ENCODE peak calls at places on chromosomes 2 and 18, in four cellular contexts. J, Z, E and K are unnamed samples. For H3K9me3 and H3K4me1, the result is how much of the 10 kb centered on the place peaks cover.

GRCh38 chr2:152200562-152201465 is 25.3 kb upstream of the STAM2 start:
- DNase-seq in Z (peak), J (peak), E (peak), K (no peak)

GRCh38 chr18:58805482-58806187 is 59.0 kb upstream of the ZNF532 start:
- DNase-seq in E (no peak), J (no peak), Z (no peak), K (no peak)

GRCh38 chr2:12824304-12824761 is 107.6 kb downstream of the TRIB2 start:
- DNase-seq in E (no peak), Z (peak), J (no peak), K (no peak)

GRCh38 chr2:6958616-6959235 is 41.5 kb downstream of the RNF144A start:
- DNase-seq in E (no peak), Z (no peak), J (no peak), K (no peak)

GRCh38 chr2:148719941-148720436 is 75.4 kb downstream of the EPC2 start:
- DNase-seq in E (no peak), J (no peak), Z (no peak), K (no peak)

GRCh38 chr2:165058471-165059265 is 103.3 kb upstream of the SLC38A11 start:
- DNase-seq in E (no peak), Z (no peak), J (no peak), K (no peak)

GRCh38 chr18:25876334-25876979 is 214.0 kb downstream of the SS18 start:
- DNase-seq in E (no peak), Z (peak), J (no peak), K (no peak)

GRCh38 chr2:194765723-194766122 is 891.3 kb upstream of the SLC39A10 start:
- DNase-seq in Z (no peak), J (no peak), E (no peak), K (no peak)

GRCh38 chr2:9347411-9347853 is 75.9 kb downstream of the ITGB1BP1 start:
- DNase-seq in J (peak), E (peak), Z (peak), K (no peak)

GRCh38 chr2:197322729-197323720 is 12.4 kb upstream of the ANKRD44 start:
- DNase-seq in Z (peak), E (no peak), J (no peak), K (peak)

GRCh38 chr2:120568975-120569268 is 166.7 kb upstream of the GLI2 start:
- DNase-seq in J (no peak), Z (no peak), E (no peak), K (no peak)

GRCh38 chr2:219178377-219179175 is 501 bp downstream of the RETREG2 start:
- DNase-seq in Z (peak), J (peak), E (no peak), K (peak)

GRCh38 chr2:12727641-12728040 is 10.9 kb downstream of the TRIB2 start:
- DNase-seq in E (no peak), Z (no peak), J (no peak), K (no peak)

GRCh38 chr2:39728941-39729351 is 50.1 kb downstream of the THUMPD2 start:
- DNase-seq in E (no peak), J (peak), Z (peak), K (no peak)

GRCh38 chr2:239991689-239992314 is 33.3 kb downstream of the NDUFA10 start:
- DNase-seq in E (no peak), Z (peak), J (no peak), K (peak)

GRCh38 chr18:24443870-24444269 is 16.6 kb upstream of the HRH4 start:
- DNase-seq in E (no peak), J (no peak), Z (no peak), K (no peak)

GRCh38 chr2:152657042-152657441 is 60.2 kb downstream of the PRPF40A start:
- DNase-seq in J (no peak), Z (no peak), E (no peak), K (no peak)

GRCh38 chr18:68662779-68663178 is 52.1 kb downstream of the TMX3 start:
- DNase-seq in Z (peak), E (no peak), J (no peak), K (no peak)

GRCh38 chr18:48791636-48792105 is 159.1 kb downstream of the SMAD7 start:
- DNase-seq in J (peak), E (peak), Z (no peak), K (no peak)

GRCh38 chr18:44884446-44884845 is 203.8 kb downstream of the SETBP1 start:
- DNase-seq in E (no peak), J (no peak), Z (no peak), K (no peak)

GRCh38 chr2:96556441-96557330 is 20.1 kb downstream of the ARID5A start:
- DNase-seq in E (no peak), J (no peak), Z (peak), K (no peak)

GRCh38 chr18:6414723-6415362 is at the start of gene L3MBTL4:
- DNase-seq in Z (no peak), J (peak), E (no peak), K (no peak)

GRCh38 chr18:77105021-77105420 is 27.6 kb downstream of the MBP start:
- DNase-seq in Z (no peak), J (no peak), E (no peak), K (peak)

GRCh38 chr2:88080545-88080944 is 12.9 kb downstream of the SMYD1 start:
- DNase-seq in J (no peak), Z (no peak), E (no peak), K (no peak)

GRCh38 chr2:38739524-38739923 is 11.6 kb downstream of the SRSF7 start:
- DNase-seq in E (no peak), Z (no peak), J (no peak), K (no peak)

GRCh38 chr18:24398515-24398914 is 891 bp upstream of the OSBPL1A start:
- DNase-seq in J (no peak), E (no peak), Z (peak), K (no peak)

GRCh38 chr2:167940745-167941507 is 306.5 kb downstream of the STK39 start:
- DNase-seq in E (no peak), Z (no peak), J (no peak), K (no peak)

GRCh38 chr2:192885569-192886160 is 690.9 kb upstream of the TMEFF2 start:
- DNase-seq in J (no peak), E (no peak), Z (no peak), K (no peak)

GRCh38 chr18:36327352-36328316 is 30.1 kb downstream of the FHOD3 start:
- DNase-seq in J (no peak), E (no peak), Z (no peak), K (no peak)

GRCh38 chr2:149538138-149538833 is 49.3 kb downstream of the MMADHC start:
- DNase-seq in E (no peak), J (peak), Z (no peak), K (no peak)

GRCh38 chr18:79335833-79336360 is 59.8 kb upstream of the NFATC1 start:
- DNase-seq in J (no peak), Z (no peak), E (no peak), K (no peak)

GRCh38 chr2:98541906-98542305 is 66.4 kb downstream of the COA5 start:
- DNase-seq in J (no peak), Z (no peak), E (no peak), K (no peak)

DNA sequence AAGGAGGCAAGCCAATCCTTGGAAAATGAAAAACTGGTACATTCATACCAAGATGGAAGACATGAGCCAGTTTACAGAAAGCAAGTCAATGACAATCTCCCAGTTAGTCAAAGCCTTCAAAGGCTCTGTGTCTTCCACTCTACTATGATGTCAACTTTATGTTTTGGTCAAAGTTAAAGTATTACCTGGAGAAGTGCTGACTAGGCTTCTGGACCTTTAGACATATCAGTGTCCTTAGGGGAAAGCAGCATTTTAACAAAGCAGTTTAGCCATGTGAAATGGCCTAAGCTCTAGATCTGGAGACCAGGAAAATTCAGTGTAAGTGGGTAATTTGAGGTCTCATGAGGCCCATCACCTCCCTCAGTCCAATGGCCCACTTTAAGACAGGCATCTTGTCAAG is 30.8 kb downstream of the AAK1 start:
- DNase-seq in J (no peak), E (no peak), Z (no peak), K (no peak)
- H3K9me3 ChIP-seq in J (under half), E (under half), Z (under half), K (under half)

DNA sequence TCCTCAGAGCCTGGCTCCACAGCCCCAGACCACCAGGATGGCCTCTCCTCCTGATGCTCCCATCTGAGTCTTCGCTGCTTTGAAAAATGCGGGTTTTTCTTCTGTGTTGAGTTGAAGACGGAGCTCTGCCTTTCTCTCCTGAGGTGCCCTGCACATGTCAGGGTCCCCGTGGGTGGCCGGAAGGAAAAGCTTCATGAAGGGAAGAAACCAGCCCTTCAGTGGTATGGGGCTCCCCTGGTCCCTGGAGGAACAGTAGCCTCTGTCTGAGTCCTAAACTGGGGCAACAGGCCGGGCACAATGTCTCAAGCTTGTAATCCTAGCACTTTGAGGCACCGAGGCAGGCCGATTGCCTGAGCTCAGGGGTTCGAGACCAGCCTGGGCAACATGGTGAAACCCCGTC is 54.7 kb upstream of the CAB39 start:
- DNase-seq in Z (no peak), J (no peak), E (no peak), K (no peak)
- H3K4me1 ChIP-seq in Z (under half), J (under half), E (under half), K (half or more)

GRCh38 chr2:14632133-14632936 is at the start of gene LRATD1:
- DNase-seq in E (peak), Z (peak), J (peak), K (no peak)

GRCh38 chr2:14633451-14634211 is 1.1 kb downstream of the LRATD1 start:
- DNase-seq in Z (no peak), E (no peak), J (no peak), K (no peak)

GRCh38 chr2:14633031-14633430 is 514 bp downstream of the LRATD1 start:
- DNase-seq in E (no peak), Z (peak), J (no peak), K (no peak)

GRCh38 chr2:14634223-14634884 is 1.8 kb downstream of the LRATD1 start:
- DNase-seq in Z (peak), E (peak), J (peak), K (no peak)

DNA sequence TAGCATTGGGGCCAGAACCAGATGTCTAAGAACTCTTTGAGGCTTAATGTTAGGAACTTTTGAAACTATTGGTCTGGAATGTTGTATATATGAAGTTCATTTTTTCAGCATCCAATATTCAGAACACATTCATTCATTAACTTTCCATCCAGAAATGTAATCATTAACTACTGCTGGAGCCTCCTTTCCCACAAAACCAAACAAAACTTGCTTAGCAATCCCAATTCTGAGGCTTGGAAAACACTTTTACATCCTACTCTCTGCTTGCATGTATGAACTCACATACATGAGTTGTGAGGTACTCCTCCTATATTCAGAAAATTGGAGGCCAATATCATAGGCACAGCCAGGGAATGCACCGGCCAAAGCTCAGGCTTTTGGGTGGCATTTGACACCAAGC is 841 bp upstream of the LRATD1 start:
- DNase-seq in J (no peak), E (no peak), Z (no peak), K (no peak)
- H3K4me3 ChIP-seq in J (peak), E (no peak), Z (no peak), K (no peak)

DNA sequence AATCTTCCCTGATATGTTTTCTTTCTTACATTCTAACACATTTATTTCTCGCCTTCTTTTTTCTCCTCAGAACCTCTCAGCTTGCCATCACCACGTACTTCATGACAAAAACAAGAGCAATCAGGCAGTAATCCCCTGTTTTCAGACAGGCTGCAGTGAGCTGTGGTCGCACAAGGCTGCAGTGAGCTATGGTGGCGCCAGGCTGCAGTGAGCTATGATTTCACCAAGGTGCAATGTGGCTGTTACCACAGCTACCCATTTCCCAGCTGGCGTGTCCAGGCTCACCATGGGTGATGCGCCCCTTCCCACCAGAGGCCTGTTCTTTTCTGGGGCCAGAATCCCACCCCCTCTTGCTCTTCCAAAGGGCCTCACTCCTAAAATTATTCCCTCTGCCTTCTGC is 25.8 kb downstream of the TCF23 start:
- DNase-seq in E (no peak), J (no peak), Z (peak), K (no peak)
- H3K9me3 ChIP-seq in E (under half), J (under half), Z (under half), K (under half)

DNA sequence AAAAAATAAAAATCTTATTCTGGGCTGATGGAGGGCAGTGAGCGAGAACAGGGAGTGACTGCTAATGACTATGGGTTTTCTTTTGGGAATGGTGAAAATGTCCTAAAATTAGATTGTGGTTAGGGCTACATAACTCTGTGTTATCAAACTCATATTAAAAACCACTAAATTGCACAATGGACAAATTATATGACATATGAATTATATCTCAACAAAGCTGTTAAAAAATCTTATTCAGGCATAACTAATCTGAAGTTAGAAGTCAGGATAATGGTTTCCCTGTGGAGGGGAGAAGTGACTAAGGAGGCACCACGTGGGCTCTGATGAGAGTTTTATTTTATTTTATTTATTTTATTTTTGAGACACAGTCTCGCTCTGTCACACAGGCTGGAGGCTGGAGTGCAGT is 32.1 kb upstream of the DPP4 start:
- DNase-seq in Z (no peak), J (no peak), E (no peak), K (no peak)
- H3K4me1 ChIP-seq in Z (under half), J (under half), E (under half), K (under half)

DNA sequence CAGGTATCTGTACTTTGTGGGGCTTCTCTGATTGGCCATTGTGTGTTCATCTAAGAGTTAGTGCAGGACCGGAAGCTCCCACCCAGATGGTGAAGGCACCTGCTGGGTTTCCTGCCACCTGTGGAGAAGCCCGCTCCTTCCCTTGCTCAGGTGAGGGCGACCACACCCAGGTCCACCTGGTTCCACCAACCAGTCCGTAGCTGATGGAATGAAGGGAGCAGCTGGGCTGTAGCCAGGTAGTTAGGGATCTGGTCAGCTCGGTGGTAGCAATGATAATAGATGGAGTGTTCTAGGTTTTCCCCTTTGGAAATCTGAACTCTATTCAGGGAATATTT is 16.0 kb downstream of the SH3BP4 start:
- DNase-seq in Z (no peak), E (no peak), J (no peak), K (no peak)
- H3K4me3 ChIP-seq in Z (no peak), E (no peak), J (no peak), K (no peak)

GRCh38 chr18:56188521-56188920 is 449.9 kb downstream of the TXNL1 start:
- DNase-seq in Z (no peak), E (no peak), J (no peak), K (no peak)
- H3K9me3 ChIP-seq in Z (under half), E (under half), J (under half), K (under half)